ENCODE peak calls at places on chromosomes 11 and 22, in five cellular contexts. Q is suprapubic skin, L is stomach, H is SK-N-SH, A is sigmoid colon. O is an unnamed sample.

GRCh38 chr11:4181780-4182721 is 87.5 kb downstream of the RRM1 start:
- DNase-seq in Q (no peak), L (peak), H (peak), A (no peak), O (peak)

GRCh38 chr11:64125676-64126075 is 40.2 kb downstream of the MACROD1 start:
- DNase-seq in Q (no peak), L (no peak), H (no peak), A (no peak), O (no peak)

GRCh38 chr22:24284747-24285203 is 14.1 kb downstream of the SPECC1L start:
- DNase-seq in Q (no peak), L (no peak), H (no peak), A (no peak), O (no peak)

GRCh38 chr11:2559527-2560311 is 114.9 kb downstream of the KCNQ1 start:
- DNase-seq in Q (peak), L (no peak), H (no peak), A (peak), O (no peak)

GRCh38 chr11:48018561-48019229 is 38.3 kb downstream of the PTPRJ start:
- DNase-seq in Q (no peak), L (no peak), H (no peak), A (no peak), O (no peak)

GRCh38 chr11:35047179-35047578 is 91.8 kb upstream of the CD44 start:
- DNase-seq in Q (no peak), L (no peak), H (no peak), A (no peak), O (no peak)

GRCh38 chr22:39179841-39180335 is 27.4 kb upstream of the CBX7 start:
- DNase-seq in Q (no peak), L (no peak), H (no peak), A (no peak), O (no peak)

GRCh38 chr11:26992031-26992541 is 1.8 kb upstream of the FIBIN start:
- DNase-seq in Q (no peak), L (no peak), H (no peak), A (no peak), O (no peak)

GRCh38 chr11:96313163-96313562 is 29.8 kb downstream of the MAML2 start:
- DNase-seq in Q (no peak), L (no peak), H (no peak), A (no peak), O (no peak)

GRCh38 chr11:128552783-128553661 is 34.3 kb downstream of the ETS1 start:
- DNase-seq in Q (no peak), L (no peak), H (no peak), A (no peak), O (peak)

GRCh38 chr11:132251095-132251494 is 880.7 kb downstream of the NTM start:
- DNase-seq in Q (no peak), L (no peak), H (no peak), A (no peak), O (no peak)

GRCh38 chr11:2212411-2213251 is 41.0 kb upstream of the TH start:
- DNase-seq in Q (peak), L (peak), H (peak), A (peak), O (no peak)

GRCh38 chr22:27331526-27332281 is 469.9 kb downstream of the MN1 start:
- DNase-seq in Q (no peak), L (peak), H (peak), A (peak), O (peak)

GRCh38 chr11:96960926-96961325 is 571.1 kb downstream of the JRKL start:
- DNase-seq in Q (no peak), L (no peak), H (no peak), A (no peak), O (no peak)

GRCh38 chr11:69563946-69564780 is 76.8 kb upstream of the CCND1 start:
- DNase-seq in Q (peak), L (no peak), H (no peak), A (peak), O (no peak)

GRCh38 chr11:15826826-15827225 is 529.5 kb downstream of the SOX6 start:
- DNase-seq in Q (no peak), L (no peak), H (peak), A (no peak), O (peak)

GRCh38 chr22:50146440-50147228 is 23.9 kb upstream of the PANX2 start:
- DNase-seq in Q (peak), L (peak), H (peak), A (peak), O (no peak)

GRCh38 chr11:129333873-129334272 is 41.8 kb upstream of the BARX2 start:
- DNase-seq in Q (no peak), L (no peak), H (no peak), A (no peak), O (no peak)

GRCh38 chr11:12629601-12630313 is 44.5 kb upstream of the TEAD1 start:
- DNase-seq in Q (no peak), L (no peak), H (no peak), A (no peak), O (no peak)

GRCh38 chr11:33376331-33377099 is 119.3 kb downstream of the HIPK3 start:
- DNase-seq in Q (no peak), L (no peak), H (peak), A (no peak), O (no peak)

GRCh38 chr11:16981651-16982194 is 32.5 kb downstream of the PLEKHA7 start:
- DNase-seq in Q (no peak), L (peak), H (no peak), A (no peak), O (no peak)

GRCh38 chr11:76745561-76746207 is 37.5 kb upstream of the TSKU start:
- DNase-seq in Q (no peak), L (peak), H (no peak), A (no peak), O (no peak)

GRCh38 chr22:21939392-21940319 is 13.0 kb downstream of the PPM1F start:
- DNase-seq in Q (no peak), L (no peak), H (no peak), A (no peak), O (no peak)

GRCh38 chr11:113603277-113604059 is 102.6 kb downstream of the TMPRSS5 start:
- DNase-seq in Q (no peak), L (no peak), H (no peak), A (no peak), O (no peak)

GRCh38 chr11:100830295-100830694 is 143.2 kb downstream of the ARHGAP42 start:
- DNase-seq in Q (no peak), L (peak), H (no peak), A (no peak), O (no peak)

GRCh38 chr11:64580387-64580786 is 10.6 kb upstream of the SLC22A12 start:
- DNase-seq in Q (peak), L (no peak), H (no peak), A (peak), O (no peak)

GRCh38 chr22:46908641-46909107 is 146.2 kb downstream of the TBC1D22A start:
- DNase-seq in Q (no peak), L (no peak), H (no peak), A (no peak), O (no peak)

GRCh38 chr11:12746593-12747097 is 72.4 kb downstream of the TEAD1 start:
- DNase-seq in Q (no peak), L (no peak), H (peak), A (peak), O (no peak)

GRCh38 chr22:35450824-35451541 is 51.0 kb downstream of the MCM5 start:
- DNase-seq in Q (no peak), L (no peak), H (no peak), A (no peak), O (no peak)

GRCh38 chr22:40557972-40558371 is 78.5 kb downstream of the MRTFA start:
- DNase-seq in Q (no peak), L (no peak), H (no peak), A (no peak), O (no peak)

GRCh38 chr11:61022311-61023085 is 51.0 kb downstream of the CD6 start:
- DNase-seq in Q (no peak), L (no peak), H (no peak), A (peak), O (no peak)

GRCh38 chr11:115698243-115698642 is 194.0 kb upstream of the CADM1 start:
- DNase-seq in Q (no peak), L (no peak), H (no peak), A (peak), O (no peak)

GRCh38 chr11:105244157-105244820 is 104.7 kb upstream of the CARD18 start:
- DNase-seq in Q (no peak), L (no peak), H (no peak), A (no peak), O (no peak)

GRCh38 chr11:119684361-119685072 is 44.5 kb downstream of the NECTIN1 start:
- DNase-seq in Q (no peak), L (no peak), H (peak), A (no peak), O (no peak)

GRCh38 chr11:126403658-126404057 is 48.2 kb downstream of the ST3GAL4 start:
- DNase-seq in Q (peak), L (no peak), H (no peak), A (no peak), O (no peak)

GRCh38 chr11:121636341-121637176 is 183.8 kb upstream of the SORL1-AS1 start:
- DNase-seq in Q (no peak), L (no peak), H (no peak), A (no peak), O (no peak)
- TF ChIP-seq POLR2AphosphoS5 in Q (no peak), L (no peak), H (no peak), A (no peak), O (no peak)

DNA sequence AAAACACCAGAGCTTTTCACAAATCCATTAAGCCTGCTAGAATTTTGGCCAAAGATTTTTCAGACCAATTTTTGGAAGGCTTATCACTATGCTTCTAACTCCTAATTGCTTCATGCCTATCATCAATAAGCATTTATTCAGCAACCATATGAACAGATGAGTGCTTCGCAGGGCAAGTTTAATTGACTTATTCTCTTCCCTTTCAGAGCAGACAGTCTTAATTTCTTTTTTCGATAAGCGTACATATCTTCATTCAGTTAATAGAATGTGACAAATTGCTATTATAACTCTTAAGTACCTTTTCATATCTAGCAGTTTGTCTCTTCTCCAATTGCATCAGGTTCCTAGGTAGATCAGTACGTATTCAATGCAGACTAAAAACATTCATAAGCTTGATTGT is 298.4 kb upstream of the ANO5 start:
- DNase-seq in Q (no peak), L (no peak), H (peak), A (no peak), O (no peak)
- TF ChIP-seq EP300 in Q (no peak), L (no peak), H (peak), A (no peak), O (no peak)

GRCh38 chr11:44309483-44310197 is at the start of gene ALX4:
- DNase-seq in Q (peak), L (no peak), H (peak), A (no peak), O (no peak)
- TF ChIP-seq POLR2AphosphoS5 in Q (no peak), L (no peak), H (no peak), A (no peak), O (no peak)

GRCh38 chr11:6402561-6402981 is 12.3 kb downstream of the SMPD1 start:
- DNase-seq in Q (no peak), L (no peak), H (no peak), A (no peak), O (no peak)
- TF ChIP-seq EP300 in Q (no peak), L (no peak), H (no peak), A (no peak), O (no peak)

GRCh38 chr11:62753736-62754603 is at the start of gene ZBTB3:
- DNase-seq in Q (peak), L (peak), H (peak), A (peak), O (peak)
- TF ChIP-seq POLR2AphosphoS5 in Q (peak), L (peak), H (peak), A (peak), O (peak)

GRCh38 chr22:45676024-45676423 is 4.4 kb downstream of the ATXN10 start:
- DNase-seq in Q (no peak), L (no peak), H (no peak), A (no peak), O (no peak)

GRCh38 chr22:45680932-45681700 is 9.5 kb downstream of the ATXN10 start:
- DNase-seq in Q (no peak), L (no peak), H (no peak), A (no peak), O (no peak)

GRCh38 chr22:45677060-45677459 is 5.4 kb downstream of the ATXN10 start:
- DNase-seq in Q (no peak), L (no peak), H (no peak), A (no peak), O (no peak)

GRCh38 chr22:45682069-45682468 is 10.4 kb downstream of the ATXN10 start:
- DNase-seq in Q (no peak), L (no peak), H (no peak), A (no peak), O (no peak)

GRCh38 chr22:45678961-45679912 is 7.6 kb downstream of the ATXN10 start:
- DNase-seq in Q (no peak), L (no peak), H (no peak), A (no peak), O (no peak)
- TF ChIP-seq EP300 in Q (no peak), L (no peak), H (no peak), A (no peak), O (no peak)

DNA sequence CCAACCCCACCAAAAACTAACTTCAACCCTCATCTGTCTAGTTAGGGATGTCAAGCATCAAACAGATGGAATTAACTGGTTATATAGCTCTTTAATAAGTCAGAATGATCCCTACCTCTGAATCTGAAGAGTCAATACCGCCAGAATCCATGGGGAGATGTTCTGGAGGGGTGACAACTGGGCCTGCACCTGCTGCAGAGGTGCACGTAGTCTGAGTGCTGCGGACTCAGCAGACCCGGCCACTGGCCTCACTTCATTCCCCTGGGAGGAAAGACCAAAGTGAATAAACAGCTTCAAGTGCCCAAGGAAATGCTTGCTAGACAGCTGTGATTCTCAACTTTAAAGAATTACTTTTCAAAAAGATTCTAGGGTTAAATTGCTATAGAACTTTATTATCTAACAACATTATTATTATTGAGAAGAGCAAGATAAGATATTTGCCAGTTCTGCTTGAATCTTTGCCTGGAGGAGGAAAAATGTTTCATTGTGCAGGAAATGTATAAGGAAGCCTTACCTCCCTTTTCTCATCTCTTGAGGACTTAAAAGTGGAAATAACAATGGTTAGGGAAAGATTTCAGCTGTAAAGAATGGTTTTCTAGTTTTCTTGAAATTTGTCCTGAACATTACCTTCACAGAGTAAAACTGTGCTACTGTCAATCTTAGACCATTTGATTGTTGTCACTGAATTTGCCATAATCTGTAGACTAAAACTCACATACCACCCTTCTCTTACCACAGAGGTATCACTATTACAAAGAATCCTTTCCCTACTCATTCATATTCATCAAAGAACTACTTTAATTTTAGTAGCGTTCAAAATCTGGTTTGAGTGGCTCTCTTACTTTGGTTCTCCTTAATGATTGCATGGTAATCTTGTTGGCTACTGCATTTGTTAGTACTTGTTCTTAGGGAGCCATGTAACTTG is 4.2 kb downstream of the XBP1 start:
- DNase-seq in Q (no peak), L (no peak), H (no peak), A (no peak), O (no peak)
- TF ChIP-seq POLR2AphosphoS5 in Q (no peak), L (peak), H (no peak), A (no peak), O (no peak)

O was measured in esophagus muscularis mucosa.